ENCODE peak calls at places on chromosomes 5 and 9, in four cellular contexts. W is left cardiac atrium, O is brain microvascular endothelial cell, L is NCI-H1092 treated with DMSO at 0.1 percent for 48 hours. B is an unnamed sample.

GRCh38 chr5:159452480-159453167 is 122.3 kb upstream of the IL12B start:
- DNase-seq in W (no peak), O (no peak), L (no peak), B (no peak)

GRCh38 chr9:75754090-75754489 is 136.4 kb upstream of the PCSK5 start:
- DNase-seq in W (peak), O (no peak), L (no peak), B (peak)

GRCh38 chr9:137176302-137177182 is 4.7 kb upstream of the TMEM210 start:
- DNase-seq in W (no peak), O (peak), L (no peak), B (no peak)

GRCh38 chr9:119078015-119078414 is 291.2 kb downstream of the BRINP1 start:
- DNase-seq in W (no peak), O (no peak), L (peak), B (no peak)

GRCh38 chr5:30849801-30850370 is 343.6 kb upstream of the CDH6 start:
- DNase-seq in W (no peak), O (peak), L (no peak), B (no peak)

GRCh38 chr9:17635115-17635890 is 56.4 kb downstream of the SH3GL2 start:
- DNase-seq in W (no peak), O (no peak), L (no peak), B (no peak)

GRCh38 chr5:40599676-40600075 is 80.0 kb upstream of the PTGER4 start:
- DNase-seq in W (no peak), O (no peak), L (no peak), B (no peak)

GRCh38 chr5:109743041-109743531 is 53.4 kb downstream of the MAN2A1 start:
- DNase-seq in W (no peak), O (no peak), L (no peak), B (no peak)

GRCh38 chr5:59799668-59800374 is 93.7 kb downstream of the PDE4D start:
- DNase-seq in W (no peak), O (peak), L (peak), B (no peak)

GRCh38 chr5:168836603-168837245 is 257.6 kb upstream of the PANK3 start:
- DNase-seq in W (no peak), O (no peak), L (no peak), B (no peak)

GRCh38 chr5:59562756-59563389 is 330.7 kb downstream of the PDE4D start:
- DNase-seq in W (no peak), O (peak), L (no peak), B (peak)

GRCh38 chr9:113589890-113590289 is 126.4 kb downstream of the RGS3 start:
- DNase-seq in W (peak), O (no peak), L (no peak), B (no peak)

GRCh38 chr5:96427823-96428222 is 5.2 kb downstream of the PCSK1 start:
- DNase-seq in W (no peak), O (peak), L (no peak), B (no peak)

GRCh38 chr5:34587355-34588241 is 68.5 kb upstream of the RAI14 start:
- DNase-seq in W (no peak), O (peak), L (no peak), B (no peak)

GRCh38 chr9:13174906-13175639 is 104.4 kb downstream of the MPDZ start:
- DNase-seq in W (no peak), O (no peak), L (no peak), B (no peak)

GRCh38 chr5:31478901-31479300 is 53.0 kb downstream of the DROSHA start:
- DNase-seq in W (no peak), O (no peak), L (no peak), B (no peak)

GRCh38 chr5:177576169-177576568 is 15.8 kb upstream of the TMED9 start:
- DNase-seq in W (no peak), O (no peak), L (no peak), B (no peak)

GRCh38 chr5:155728146-155728856 is 598.7 kb upstream of the SGCD start:
- DNase-seq in W (peak), O (peak), L (peak), B (peak)

GRCh38 chr9:16243798-16244197 is 626.7 kb downstream of the BNC2 start:
- DNase-seq in W (no peak), O (no peak), L (no peak), B (no peak)

B was measured in right cardiac atrium.